ENCODE peak calls at places on chromosome 5, in six cellular contexts. M is left lung; H is nephron progenitor cell; L is heart right ventricle; B is activated CD4-positive, alpha-beta memory T cell treated with anti-CD3 and anti-CD28 coated beads, Interleukin-2, amount 10 ng/mL, durations not matched to agents 7 days and 5 days; Y is type B pancreatic cell. P is an unnamed sample.

GRCh38 chr5:95886340-95887044 is 64.0 kb upstream of the GLRX start:
- DNase-seq in M (no peak), H (no peak), L (no peak), B (no peak), Y (no peak), P (no peak)

GRCh38 chr5:134714537-134714936 is 23.8 kb upstream of the CAMLG start:
- DNase-seq in M (no peak), H (no peak), L (no peak), B (no peak), Y (no peak), P (no peak)

GRCh38 chr5:147558826-147559225 is 49.0 kb upstream of the DPYSL3 start:
- DNase-seq in M (no peak), H (peak), L (peak), B (no peak), Y (no peak), P (no peak)

GRCh38 chr5:150625831-150626746 is 14.4 kb upstream of the SYNPO start:
- DNase-seq in M (no peak), H (no peak), L (no peak), B (no peak), Y (no peak), P (no peak)

GRCh38 chr5:36688722-36689121 is 82.3 kb downstream of the SLC1A3 start:
- DNase-seq in M (no peak), H (no peak), L (no peak), B (no peak), Y (no peak), P (no peak)

GRCh38 chr5:30505014-30505886 is 688.2 kb upstream of the CDH6 start:
- DNase-seq in M (no peak), H (no peak), L (no peak), B (no peak), Y (no peak), P (no peak)

GRCh38 chr5:21823588-21823987 is 1029.6 kb downstream of the CDH12 start:
- DNase-seq in M (no peak), H (no peak), L (no peak), B (no peak), Y (no peak), P (no peak)

GRCh38 chr5:37665889-37666288 is 174.0 kb downstream of the GDNF start:
- DNase-seq in M (peak), H (peak), L (peak), B (no peak), Y (no peak), P (no peak)

GRCh38 chr5:89095341-89095740 is 212.4 kb upstream of the MEF2C start:
- DNase-seq in M (no peak), H (no peak), L (no peak), B (no peak), Y (no peak), P (no peak)

GRCh38 chr5:57932761-57933160 is 450.1 kb upstream of the ACTBL2 start:
- DNase-seq in M (no peak), H (no peak), L (no peak), B (no peak), Y (no peak), P (no peak)

GRCh38 chr5:103464801-103465484 is 97.6 kb downstream of the NUDT12 start:
- DNase-seq in M (no peak), H (no peak), L (no peak), B (no peak), Y (no peak), P (no peak)

GRCh38 chr5:32057157-32058096 is 116.7 kb downstream of the GOLPH3 start:
- DNase-seq in M (no peak), H (no peak), L (no peak), B (no peak), Y (no peak), P (no peak)

GRCh38 chr5:167814828-167815227 is 476.6 kb upstream of the WWC1 start:
- DNase-seq in M (no peak), H (no peak), L (no peak), B (no peak), Y (no peak), P (no peak)

GRCh38 chr5:24642022-24642421 is 2.8 kb downstream of the CDH10 start:
- DNase-seq in M (no peak), H (no peak), L (no peak), B (no peak), Y (no peak), P (no peak)

GRCh38 chr5:179608131-179608581 is 15.3 kb downstream of the HNRNPH1 start:
- DNase-seq in M (no peak), H (no peak), L (no peak), B (peak), Y (no peak), P (peak)

GRCh38 chr5:135578685-135579341 is at the start of gene CXCL14:
- DNase-seq in M (peak), H (peak), L (peak), B (no peak), Y (no peak), P (peak)

GRCh38 chr5:173477320-173478055 is 139.0 kb downstream of the BOD1 start:
- DNase-seq in M (no peak), H (peak), L (no peak), B (no peak), Y (no peak), P (no peak)

GRCh38 chr5:103224118-103224893 is 34.3 kb upstream of the MACIR start:
- DNase-seq in M (peak), H (peak), L (no peak), B (peak), Y (no peak), P (no peak)

P was measured in suprapubic skin.